ENCODE peak calls at places on chromosome 9, in four cellular contexts. S is GM12891, C is GM12878, E is K562. H is an unnamed sample.

GRCh38 chr9:107929439-107929838 is 439.9 kb upstream of the KLF4 start:
- DNase-seq in S (no peak), C (no peak), E (no peak), H (peak; percentile 90)

GRCh38 chr9:35816708-35817107 is 1.9 kb upstream of the HINT2 start:
- DNase-seq in S (no peak), C (no peak), E (peak; percentile 16), H (no peak)

GRCh38 chr9:89675403-89675771 is 70.6 kb downstream of the GADD45G start:
- DNase-seq in S (no peak), C (no peak), E (no peak), H (no peak)

GRCh38 chr9:124781967-124782660 is 5.2 kb downstream of the OLFML2A start:
- DNase-seq in S (no peak), C (no peak), E (no peak), H (no peak)

GRCh38 chr9:121278535-121279169 is 10.7 kb downstream of the GSN start:
- DNase-seq in S (peak; percentile 36), C (peak; percentile 11), E (peak; percentile 60), H (no peak)

GRCh38 chr9:133461975-133462374 is 2.2 kb downstream of the CACFD1 start:
- DNase-seq in S (no peak), C (no peak), E (no peak), H (no peak)

GRCh38 chr9:105877719-105878118 is 183.4 kb downstream of the TMEM38B start:
- DNase-seq in S (no peak), C (peak; percentile 9), E (no peak), H (no peak)

GRCh38 chr9:127919253-127919815 is 2.5 kb upstream of the ST6GALNAC4 start:
- DNase-seq in S (no peak), C (no peak), E (peak; percentile 51), H (peak; percentile 84)

GRCh38 chr9:80156725-80157124 is 585.0 kb downstream of the TLE4 start:
- DNase-seq in S (no peak), C (no peak), E (no peak), H (no peak)

GRCh38 chr9:101387871-101388506 is 3.2 kb upstream of the BAAT start:
- DNase-seq in S (no peak), C (no peak), E (no peak), H (no peak)

GRCh38 chr9:34072410-34072809 is 23.7 kb upstream of the UBAP2 start:
- DNase-seq in S (no peak), C (no peak), E (no peak), H (no peak)

GRCh38 chr9:79944991-79945390 is 373.2 kb downstream of the TLE4 start:
- DNase-seq in S (no peak), C (no peak), E (no peak), H (no peak)

GRCh38 chr9:81053298-81054025 is 635.9 kb downstream of the TLE1 start:
- DNase-seq in S (no peak), C (no peak), E (no peak), H (no peak)

GRCh38 chr9:16100596-16101091 is 547.8 kb downstream of the CCDC171 start:
- DNase-seq in S (no peak), C (no peak), E (no peak), H (no peak)

GRCh38 chr9:5643005-5643624 is 14.2 kb downstream of the RIC1 start:
- DNase-seq in S (no peak), C (no peak), E (no peak), H (no peak)

GRCh38 chr9:1042466-1042865 is 7.7 kb upstream of the DMRT2 start:
- DNase-seq in S (no peak), C (no peak), E (no peak), H (no peak)

GRCh38 chr9:88628811-88629210 is 93.8 kb downstream of the NXNL2 start:
- DNase-seq in S (no peak), C (no peak), E (no peak), H (no peak)

GRCh38 chr9:123164285-123164684 is 104.1 kb downstream of the STRBP start:
- DNase-seq in S (no peak), C (peak; percentile 11), E (no peak), H (no peak)

GRCh38 chr9:109799141-109799540 is 19.1 kb downstream of the PALM2AKAP2 start:
- DNase-seq in S (no peak), C (no peak), E (no peak), H (no peak)

GRCh38 chr9:79428422-79428821 is 143.3 kb upstream of the TLE4 start:
- DNase-seq in S (no peak), C (no peak), E (no peak), H (no peak)

GRCh38 chr9:14278291-14278721 is 35.6 kb downstream of the NFIB start:
- DNase-seq in S (no peak), C (no peak), E (no peak), H (no peak)

GRCh38 chr9:19782005-19782404 is 6.8 kb downstream of the SLC24A2 start:
- DNase-seq in S (no peak), C (no peak), E (no peak), H (no peak)

GRCh38 chr9:114968710-114969109 is 38.3 kb upstream of the TNFSF8 start:
- DNase-seq in S (no peak), C (no peak), E (no peak), H (no peak)

GRCh38 chr9:34600908-34601307 is 11.0 kb downstream of the RPP25L start:
- DNase-seq in S (no peak), C (no peak), E (no peak), H (no peak)

GRCh38 chr9:105046907-105047651 is 119.1 kb upstream of the ABCA1 start:
- DNase-seq in S (no peak), C (no peak), E (no peak), H (no peak)

GRCh38 chr9:109535365-109535764 is 37.3 kb upstream of the PTPN3 start:
- DNase-seq in S (no peak), C (no peak), E (no peak), H (no peak)

GRCh38 chr9:90086076-90086475 is 481.3 kb downstream of the GADD45G start:
- DNase-seq in S (no peak), C (no peak), E (no peak), H (peak; percentile 53)

GRCh38 chr9:92980085-92980745 is 32.9 kb downstream of the FGD3 start:
- DNase-seq in S (no peak), C (no peak), E (no peak), H (no peak)

GRCh38 chr9:94697972-94698581 is 28.4 kb upstream of the AOPEP start:
- DNase-seq in S (no peak), C (no peak), E (no peak), H (no peak)
- TF ChIP-seq POLR2AphosphoS5 in S (no peak), C (no peak), E (no peak), H (no peak)

DNA sequence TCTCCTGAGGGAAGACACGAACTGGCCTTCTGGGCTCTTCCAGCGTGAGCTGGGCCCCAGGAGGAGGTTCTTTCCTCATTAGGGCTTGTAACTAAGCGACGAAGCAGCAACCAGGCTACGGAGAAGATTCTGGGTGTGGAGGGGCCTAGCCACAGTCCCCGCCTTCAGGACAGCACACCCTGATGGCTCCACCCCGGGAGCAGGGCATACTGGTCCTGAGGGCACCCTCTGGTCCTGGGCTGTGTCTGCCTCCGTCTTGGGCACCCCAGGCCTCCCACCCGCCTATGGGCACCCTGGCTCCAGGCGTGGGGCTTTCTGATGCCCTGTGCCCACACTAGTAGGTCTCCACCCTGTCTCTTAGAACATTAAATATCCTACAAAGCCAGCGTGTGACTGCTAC is 136.4 kb downstream of the OLFM1 start:
- DNase-seq in S (no peak), C (no peak), E (no peak), H (no peak)
- TF ChIP-seq SPI1 in S (no peak), C (no peak), E (no peak), H (no peak)

DNA sequence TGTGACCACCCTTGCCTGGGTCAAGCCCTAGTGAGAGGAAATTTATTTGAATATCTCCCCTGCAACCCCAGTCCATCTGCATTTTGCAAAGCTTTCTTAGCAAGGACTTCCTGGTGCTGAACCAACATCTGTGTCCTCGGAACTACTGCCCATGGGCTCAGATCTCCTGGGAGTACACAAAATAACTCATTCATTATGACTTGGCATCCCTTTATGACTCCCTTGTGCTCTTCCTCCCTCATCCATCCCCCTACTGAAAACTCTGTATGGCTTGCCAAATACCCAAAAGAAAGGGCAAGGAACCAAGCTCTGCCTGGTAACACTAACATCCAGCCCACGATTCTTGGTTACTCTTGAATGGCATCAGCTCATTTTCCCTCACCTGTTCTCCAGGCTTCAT is 368.5 kb downstream of the NTRK2 start:
- DNase-seq in S (no peak), C (no peak), E (no peak), H (no peak)
- TF ChIP-seq POLR2AphosphoS5 in S (no peak), C (no peak), E (no peak), H (no peak)

GRCh38 chr9:136211441-136212344 is 6.8 kb upstream of the LHX3 start:
- DNase-seq in S (no peak), C (no peak), E (no peak), H (no peak)
- TF ChIP-seq SPI1 in S (no peak), C (no peak), E (no peak), H (no peak)

DNA sequence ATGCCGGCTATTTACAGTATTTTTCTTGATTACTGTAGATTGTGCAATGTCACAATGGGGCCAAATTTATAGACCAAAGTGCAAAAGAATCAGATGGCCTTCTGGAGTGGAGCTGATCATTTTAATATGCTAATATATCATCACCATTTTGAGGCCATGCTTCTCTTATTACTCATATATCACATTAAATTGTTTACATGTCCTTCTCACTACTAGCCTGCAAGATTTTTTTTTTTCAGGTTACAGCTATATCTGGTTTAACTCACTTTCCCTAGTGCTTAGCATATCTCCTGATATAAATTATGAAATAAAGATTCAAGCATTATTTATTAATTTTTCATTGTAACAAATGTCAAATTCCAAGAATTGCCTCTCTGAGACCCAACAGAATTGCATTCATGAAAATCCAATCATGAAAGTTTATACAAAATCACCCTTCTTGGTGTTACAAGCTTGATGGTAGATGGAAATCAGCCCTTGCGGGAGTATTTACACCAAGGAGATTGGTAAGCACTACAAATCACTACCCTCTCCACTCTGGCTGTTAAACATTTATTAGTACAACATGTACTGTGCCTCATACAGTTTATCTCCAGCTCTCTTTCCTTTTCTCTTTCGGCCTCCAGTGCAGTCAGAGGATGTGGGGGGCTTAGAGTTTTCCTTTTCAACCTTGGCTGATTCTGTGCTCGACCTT is 703.9 kb downstream of the BRINP1 start:
- DNase-seq in S (no peak), C (no peak), E (no peak), H (no peak)
- TF ChIP-seq POLR2AphosphoS5 in S (no peak), C (no peak), E (no peak), H (no peak)

H was measured in HL-60.